ENCODE peak calls at places on chromosomes 7 and 10, in eight cellular contexts. W is EH; G is HFF-Myc; D is NCI-H1436; M is HT-29; I is NCI-H748 treated with DMSO at 0.1 percent for 48 hours; Q is KBM-7; N is stimulated activated CD4-positive, alpha-beta T cell treated with anti-CD3 and anti-CD28 coated beads, Interleukin-2, amount 100 ng/mL, for 24 hours. Y is an unnamed sample.

GRCh38 chr7:96508371-96508770 is 186.5 kb upstream of the SLC25A13 start:
- DNase-seq in W (peak; percentile 1), G (no peak), D (no peak), M (no peak), I (no peak), Q (no peak), N (no peak), Y (peak; percentile 10)

GRCh38 chr7:5170251-5170650 is 19.8 kb upstream of the WIPI2 start:
- DNase-seq in W (no peak), G (no peak), D (no peak), M (no peak), I (no peak), Q (no peak), N (no peak), Y (no peak)

GRCh38 chr7:90311185-90311584 is 9.9 kb downstream of the FAM237B start:
- DNase-seq in W (peak; percentile 5), G (no peak), D (no peak), M (no peak), I (no peak), Q (no peak), N (no peak), Y (no peak)

GRCh38 chr7:36613214-36613613 is 111.1 kb downstream of the AOAH start:
- DNase-seq in W (no peak), G (no peak), D (no peak), M (no peak), I (no peak), Q (peak; percentile 4), N (no peak), Y (no peak)

GRCh38 chr7:104275900-104276299 is 52.5 kb upstream of the LHFPL3 start:
- DNase-seq in W (no peak), G (no peak), D (no peak), M (no peak), I (no peak), Q (no peak), N (no peak), Y (peak; percentile 24)

GRCh38 chr7:81234896-81235295 is 316.0 kb upstream of the SEMA3C start:
- DNase-seq in W (no peak), G (no peak), D (no peak), M (no peak), I (no peak), Q (no peak), N (no peak), Y (peak; percentile 7)

GRCh38 chr7:28405662-28406061 is 6.7 kb upstream of the CREB5 start:
- DNase-seq in W (peak; percentile 60), G (peak; percentile 47), D (no peak), M (no peak), I (no peak), Q (no peak), N (no peak), Y (peak; percentile 73)

GRCh38 chr10:87664276-87664687 is 4.6 kb downstream of the PAPSS2 start:
- DNase-seq in W (no peak), G (no peak), D (no peak), M (peak; percentile 7), I (no peak), Q (no peak), N (no peak), Y (peak; percentile 69)

GRCh38 chr7:31119249-31119648 is 67.1 kb downstream of the ADCYAP1R1 start:
- DNase-seq in W (no peak), G (no peak), D (no peak), M (no peak), I (no peak), Q (no peak), N (no peak), Y (no peak)

GRCh38 chr7:91556956-91557650 is 292.9 kb downstream of the FZD1 start:
- DNase-seq in W (no peak), G (no peak), D (no peak), M (no peak), I (no peak), Q (no peak), N (no peak), Y (peak; percentile 22)

GRCh38 chr10:97805960-97806359 is 34.2 kb upstream of the SFRP5 start:
- DNase-seq in W (no peak), G (no peak), D (no peak), M (no peak), I (no peak), Q (no peak), N (no peak), Y (no peak)

GRCh38 chr10:16570731-16571130 is 49.1 kb upstream of the C1QL3 start:
- DNase-seq in W (no peak), G (no peak), D (no peak), M (no peak), I (no peak), Q (no peak), N (no peak), Y (no peak)

GRCh38 chr10:88424881-88425280 is 158.2 kb downstream of the RNLS start:
- DNase-seq in W (no peak), G (no peak), D (no peak), M (no peak), I (no peak), Q (no peak), N (no peak), Y (no peak)

GRCh38 chr7:3028767-3029111 is 14.9 kb downstream of the CARD11 start:
- DNase-seq in W (no peak), G (no peak), D (no peak), M (no peak), I (no peak), Q (no peak), N (no peak), Y (no peak)

GRCh38 chr10:110151871-110152270 is 55.5 kb upstream of the MXI1 start:
- DNase-seq in W (no peak), G (no peak), D (no peak), M (no peak), I (no peak), Q (no peak), N (no peak), Y (no peak)

GRCh38 chr10:43105119-43105792 is 28.4 kb downstream of the RET start:
- DNase-seq in W (peak; percentile 84), G (no peak), D (peak; percentile 27), M (peak; percentile 59), I (peak; percentile 52), Q (peak; percentile 85), N (peak; percentile 83), Y (peak; percentile 53)

GRCh38 chr10:100670828-100671479 is 74.4 kb upstream of the PAX2 start:
- DNase-seq in W (peak; percentile 23), G (no peak), D (no peak), M (no peak), I (no peak), Q (peak; percentile 33), N (peak; percentile 78), Y (no peak)

GRCh38 chr7:116501425-116502167 is 2.1 kb downstream of the CAV2 start:
- DNase-seq in W (peak; percentile 41), G (no peak), D (no peak), M (no peak), I (no peak), Q (no peak), N (no peak), Y (peak; percentile 71)

GRCh38 chr10:106380706-106381105 is 783.8 kb downstream of the SORCS1 start:
- DNase-seq in W (no peak), G (no peak), D (no peak), M (no peak), I (no peak), Q (no peak), N (no peak), Y (no peak)

GRCh38 chr7:142298009-142298408 is 40.2 kb upstream of the PRSS58 start:
- DNase-seq in W (no peak), G (no peak), D (no peak), M (peak; percentile 55), I (no peak), Q (peak; percentile 12), N (no peak), Y (peak; percentile 26)

GRCh38 chr7:137006293-137006692 is 137.8 kb downstream of the CHRM2 start:
- DNase-seq in W (peak; percentile 73), G (no peak), D (no peak), M (no peak), I (no peak), Q (no peak), N (no peak), Y (peak; percentile 58)

GRCh38 chr7:114412548-114412947 is 2.1 kb upstream of the FOXP2 start:
- DNase-seq in W (no peak), G (no peak), D (peak; percentile 12), M (no peak), I (peak; percentile 90), Q (no peak), N (no peak), Y (no peak)

GRCh38 chr10:73650537-73651331 is 5.1 kb downstream of the SYNPO2L start:
- DNase-seq in W (peak; percentile 89), G (no peak), D (no peak), M (no peak), I (no peak), Q (no peak), N (no peak), Y (peak; percentile 64)

GRCh38 chr7:73971315-73971700 is 56.7 kb upstream of the ELN start:
- DNase-seq in W (no peak), G (no peak), D (no peak), M (no peak), I (no peak), Q (no peak), N (no peak), Y (no peak)

GRCh38 chr7:96414931-96415292 is 93.0 kb upstream of the SLC25A13 start:
- DNase-seq in W (peak; percentile 42), G (no peak), D (peak; percentile 68), M (peak; percentile 82), I (peak; percentile 91), Q (peak; percentile 63), N (peak; percentile 36), Y (peak; percentile 47)

GRCh38 chr7:110442386-110442837 is 648.5 kb upstream of the LRRN3 start:
- DNase-seq in W (peak; percentile 64), G (no peak), D (peak; percentile 16), M (peak; percentile 94), I (peak; percentile 27), Q (peak; percentile 54), N (no peak), Y (peak; percentile 4)

GRCh38 chr7:140773104-140773503 is 76.6 kb downstream of the NDUFB2 start:
- DNase-seq in W (peak; percentile 8), G (no peak), D (no peak), M (no peak), I (no peak), Q (no peak), N (no peak), Y (no peak)

GRCh38 chr10:51063659-51064535 is 10.4 kb upstream of the PRKG1 start:
- DNase-seq in W (peak; percentile 67), G (peak; percentile 52), D (no peak), M (peak; percentile 66), I (no peak), Q (peak; percentile 5), N (no peak), Y (peak; percentile 43)

GRCh38 chr7:32506266-32507054 is 11.2 kb downstream of the AVL9 start:
- DNase-seq in W (peak; percentile 93), G (peak; percentile 64), D (no peak), M (no peak), I (no peak), Q (no peak), N (peak; percentile 32), Y (peak; percentile 96)

GRCh38 chr7:51034531-51035264 is 252.0 kb upstream of the GRB10 start:
- DNase-seq in W (peak; percentile 88), G (peak; percentile 56), D (no peak), M (no peak), I (no peak), Q (no peak), N (no peak), Y (peak; percentile 90)

GRCh38 chr7:106824458-106824857 is 40.6 kb upstream of the PIK3CG start:
- DNase-seq in W (peak; percentile 52), G (no peak), D (no peak), M (no peak), I (no peak), Q (no peak), N (no peak), Y (peak; percentile 86)

GRCh38 chr7:13540429-13540828 is 449.0 kb downstream of the ETV1 start:
- DNase-seq in W (no peak), G (no peak), D (no peak), M (no peak), I (no peak), Q (no peak), N (no peak), Y (peak; percentile 24)

GRCh38 chr10:14416308-14416700 is 85.6 kb upstream of the FRMD4A start:
- DNase-seq in W (peak; percentile 31), G (no peak), D (no peak), M (no peak), I (no peak), Q (no peak), N (no peak), Y (peak; percentile 89)

GRCh38 chr10:103781329-103782061 is 73.9 kb downstream of the SH3PXD2A start:
- DNase-seq in W (peak; percentile 96), G (peak; percentile 92), D (no peak), M (peak; percentile 51), I (no peak), Q (peak; percentile 29), N (no peak), Y (peak; percentile 82)

Y was measured in M059J.